ENCODE peak calls at places on chromosomes 7 and 10, in ten cellular contexts. H, F, A, Z, O, N, W, U, G and C are unnamed samples.

GRCh38 chr7:84058311-84059076 is 136.1 kb downstream of the SEMA3A start:
- DNase-seq in U (no peak), N (no peak), W (no peak), F (no peak), H (no peak), Z (no peak), A (no peak), O (no peak), G (no peak), C (no peak)

GRCh38 chr7:21468969-21469368 is 41.1 kb downstream of the SP4 start:
- DNase-seq in Z (no peak), U (no peak), F (no peak), W (no peak), O (no peak), N (no peak), G (no peak), A (no peak), H (no peak), C (no peak)

GRCh38 chr10:86899670-86900276 is 57.6 kb downstream of the MMRN2 start:
- DNase-seq in U (peak), N (peak), H (peak), F (peak), G (no peak), O (peak), Z (peak), A (peak), W (peak), C (peak)

GRCh38 chr10:4306871-4307270 is 519.1 kb upstream of the AKR1E2 start:
- DNase-seq in F (no peak), Z (no peak), N (no peak), O (no peak), G (no peak), W (no peak), H (no peak), A (no peak), U (no peak), C (no peak)

GRCh38 chr7:17298840-17299476 is 506 bp downstream of the AHR start:
- DNase-seq in H (no peak), O (peak), G (peak), Z (peak), F (no peak), N (no peak), U (peak), A (no peak), W (peak), C (peak)

GRCh38 chr10:123640016-123640535 is 26.1 kb upstream of the GPR26 start:
- DNase-seq in W (no peak), H (no peak), A (no peak), G (no peak), U (no peak), N (no peak), O (peak), Z (no peak), F (no peak), C (no peak)

GRCh38 chr7:2019693-2020511 is 212.8 kb downstream of the MAD1L1 start:
- DNase-seq in F (no peak), U (no peak), N (peak), H (no peak), O (no peak), G (peak), W (peak), Z (no peak), A (no peak), C (no peak)

GRCh38 chr7:48428091-48428710 is 256.9 kb downstream of the ABCA13 start:
- DNase-seq in A (no peak), H (no peak), U (peak), G (no peak), O (no peak), Z (no peak), N (no peak), F (no peak), W (no peak), C (no peak)

GRCh38 chr7:66083677-66084076 is 8.1 kb downstream of the ASL start:
- DNase-seq in N (no peak), F (no peak), H (no peak), A (no peak), G (no peak), Z (no peak), W (no peak), U (no peak), O (no peak), C (no peak)

GRCh38 chr7:118245267-118246040 is 20.9 kb downstream of the ANKRD7 start:
- DNase-seq in W (no peak), Z (no peak), O (no peak), G (no peak), H (no peak), A (no peak), U (no peak), N (no peak), F (no peak), C (no peak)

GRCh38 chr10:118557946-118558345 is 37.5 kb downstream of the PRLHR start:
- DNase-seq in H (no peak), F (no peak), A (no peak), U (no peak), N (no peak), G (no peak), O (no peak), W (no peak), Z (no peak), C (no peak)

GRCh38 chr10:58735087-58735486 is 222.4 kb downstream of the BICC1 start:
- DNase-seq in G (no peak), O (no peak), W (no peak), U (no peak), N (no peak), H (no peak), A (no peak), Z (no peak), F (no peak), C (no peak)